ENCODE peak calls at places on chromosomes 7 and 10, in eight cellular contexts. M is fibroblast of mammary gland, D is heart left ventricle, Q is colonic mucosa, I is type B pancreatic cell, C is adrenal gland, Y is AG04450, H is K562. O is an unnamed sample.

GRCh38 chr7:24922099-24922773 is 57.7 kb downstream of the OSBPL3 start:
- DNase-seq in M (peak), D (no peak), Q (no peak), I (no peak), C (no peak), Y (no peak), H (no peak), O (no peak)

GRCh38 chr10:6383099-6383812 is 180.5 kb downstream of the PFKFB3 start:
- DNase-seq in M (peak), D (no peak), Q (no peak), I (no peak), C (peak), Y (peak), H (no peak), O (no peak)

GRCh38 chr10:93436577-93436976 is 45.6 kb downstream of the MYOF start:
- DNase-seq in M (peak), D (peak), Q (no peak), I (no peak), C (peak), Y (peak), H (no peak), O (no peak)

GRCh38 chr7:36400606-36401005 is 10.9 kb downstream of the ANLN start:
- DNase-seq in M (no peak), D (no peak), Q (no peak), I (no peak), C (no peak), Y (no peak), H (no peak), O (no peak)

GRCh38 chr10:69789164-69789576 is 12.5 kb upstream of the COL13A1 start:
- DNase-seq in M (no peak), D (no peak), Q (no peak), I (no peak), C (no peak), Y (no peak), H (peak), O (peak)

GRCh38 chr7:111343017-111343416 is 219.3 kb downstream of the IMMP2L start:
- DNase-seq in M (no peak), D (no peak), Q (no peak), I (no peak), C (no peak), Y (no peak), H (no peak), O (no peak)

GRCh38 chr10:132577350-132578005 is 39.9 kb downstream of the INPP5A start:
- DNase-seq in M (no peak), D (no peak), Q (no peak), I (no peak), C (peak), Y (no peak), H (no peak), O (no peak)

GRCh38 chr7:28093617-28094232 is 86.9 kb downstream of the JAZF1 start:
- DNase-seq in M (peak), D (peak), Q (peak), I (no peak), C (peak), Y (no peak), H (peak), O (peak)

GRCh38 chr7:150415161-150416160 is 35.0 kb upstream of the GIMAP8 start:
- DNase-seq in M (no peak), D (peak), Q (peak), I (no peak), C (no peak), Y (no peak), H (peak), O (no peak)

GRCh38 chr7:22730921-22731654 is 4.1 kb downstream of the IL6 start:
- DNase-seq in M (peak), D (no peak), Q (no peak), I (no peak), C (no peak), Y (no peak), H (no peak), O (no peak)

GRCh38 chr10:5199398-5199797 is 2.8 kb downstream of the AKR1C4 start:
- DNase-seq in M (no peak), D (no peak), Q (no peak), I (no peak), C (no peak), Y (no peak), H (no peak), O (peak)

GRCh38 chr10:6578221-6579192 is 1.6 kb downstream of the PRKCQ start:
- DNase-seq in M (no peak), D (no peak), Q (no peak), I (no peak), C (no peak), Y (no peak), H (peak), O (no peak)

GRCh38 chr7:94245500-94245899 is 149.2 kb upstream of the COL1A2 start:
- DNase-seq in M (no peak), D (no peak), Q (no peak), I (no peak), C (no peak), Y (no peak), H (no peak), O (no peak)

GRCh38 chr7:80890391-80890790 is 28.5 kb downstream of the SEMA3C start:
- DNase-seq in M (no peak), D (no peak), Q (no peak), I (no peak), C (no peak), Y (no peak), H (no peak), O (no peak)

GRCh38 chr10:101778151-101778780 is 2.4 kb upstream of the FGF8 start:
- DNase-seq in M (no peak), D (no peak), Q (no peak), I (no peak), C (no peak), Y (no peak), H (no peak), O (no peak)

GRCh38 chr7:41881313-41882130 is 178.6 kb upstream of the INHBA start:
- DNase-seq in M (no peak), D (peak), Q (peak), I (no peak), C (peak), Y (no peak), H (no peak), O (no peak)

GRCh38 chr7:25842201-25842726 is 309.7 kb upstream of the NFE2L3 start:
- DNase-seq in M (no peak), D (no peak), Q (no peak), I (no peak), C (no peak), Y (no peak), H (no peak), O (no peak)

GRCh38 chr10:69731184-69731583 is 70.5 kb upstream of the COL13A1 start:
- DNase-seq in M (no peak), D (no peak), Q (peak), I (no peak), C (no peak), Y (peak), H (no peak), O (no peak)

GRCh38 chr10:103804866-103805265 is 50.5 kb downstream of the SH3PXD2A start:
- DNase-seq in M (no peak), D (no peak), Q (no peak), I (no peak), C (no peak), Y (no peak), H (no peak), O (no peak)

GRCh38 chr10:3107426-3107961 is 40.1 kb downstream of the PFKP start:
- DNase-seq in M (peak), D (peak), Q (no peak), I (no peak), C (peak), Y (peak), H (no peak), O (no peak)

GRCh38 chr7:68610751-68611150 is 987.5 kb upstream of the AUTS2 start:
- DNase-seq in M (no peak), D (no peak), Q (no peak), I (no peak), C (no peak), Y (no peak), H (no peak), O (no peak)
- TF ChIP-seq CTCF in M (no peak), D (no peak), Q (no peak), I (no peak), C (no peak), Y (no peak), H (no peak), O (no peak)

GRCh38 chr7:23808421-23808820 is 98.4 kb downstream of the STK31 start:
- DNase-seq in M (no peak), D (no peak), Q (no peak), I (no peak), C (no peak), Y (no peak), H (no peak), O (no peak)

GRCh38 chr7:23810099-23810498 is 100.1 kb downstream of the STK31 start:
- DNase-seq in M (no peak), D (no peak), Q (no peak), I (no peak), C (no peak), Y (no peak), H (no peak), O (no peak)

GRCh38 chr7:23811540-23811939 is 101.5 kb downstream of the STK31 start:
- DNase-seq in M (peak), D (no peak), Q (no peak), I (no peak), C (no peak), Y (no peak), H (peak), O (no peak)
- TF ChIP-seq CTCF in M (peak), D (no peak), Q (no peak), I (peak), C (no peak), Y (peak), H (peak), O (peak)

DNA sequence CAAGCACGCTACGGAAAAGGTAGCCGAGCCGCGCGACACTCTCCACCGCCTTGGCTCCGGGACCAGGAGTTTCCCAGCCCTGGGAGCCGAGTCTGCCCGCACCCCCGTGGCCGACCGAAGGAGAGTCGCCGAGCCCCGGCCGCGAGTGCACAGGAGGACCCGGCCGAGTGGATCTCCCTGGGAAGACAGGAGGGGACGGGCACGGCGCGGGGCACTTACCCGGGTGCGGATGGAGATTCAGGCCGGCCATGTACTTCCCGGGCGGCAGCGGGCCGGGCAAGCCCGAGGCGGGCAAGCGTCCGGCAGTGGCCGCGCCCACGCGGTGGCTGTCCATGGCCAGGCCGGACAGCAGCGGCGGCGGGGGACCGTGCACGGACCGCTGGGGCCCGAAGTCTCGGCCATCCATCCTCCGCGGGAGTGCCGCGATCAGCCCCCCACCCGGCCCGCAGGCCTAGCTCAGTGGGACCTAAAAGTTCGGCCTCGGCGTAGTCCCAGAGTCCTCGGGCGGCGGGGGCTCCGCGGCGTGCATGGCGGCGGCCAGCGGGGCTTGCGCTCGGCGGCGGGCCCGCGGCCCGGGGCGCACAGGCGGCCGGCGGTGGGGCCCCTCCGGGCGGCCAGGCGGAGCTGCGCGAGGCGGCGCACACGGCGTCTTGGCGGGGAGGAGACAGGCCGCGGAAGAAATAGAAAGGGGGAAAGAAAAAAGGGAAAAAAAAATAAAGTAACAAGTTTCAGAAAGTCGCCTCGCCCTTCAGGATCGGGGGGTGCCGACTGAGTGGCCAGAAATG is 2.6 kb downstream of the TNRC18 start:
- DNase-seq in M (no peak), D (peak), Q (peak), I (no peak), C (peak), Y (no peak), H (no peak), O (no peak)
- TF ChIP-seq CTCF in M (no peak), D (no peak), Q (no peak), I (no peak), C (no peak), Y (no peak), H (no peak), O (no peak)

GRCh38 chr7:65731129-65731528 is 141.7 kb upstream of the VKORC1L1 start:
- DNase-seq in M (no peak), D (no peak), Q (no peak), I (no peak), C (no peak), Y (no peak), H (no peak), O (no peak)

GRCh38 chr7:65731562-65732035 is 141.3 kb upstream of the VKORC1L1 start:
- DNase-seq in M (no peak), D (no peak), Q (no peak), I (no peak), C (peak), Y (no peak), H (peak), O (peak)
- TF ChIP-seq CTCF in M (no peak), D (peak), Q (no peak), I (peak), C (no peak), Y (peak), H (peak), O (no peak)

DNA sequence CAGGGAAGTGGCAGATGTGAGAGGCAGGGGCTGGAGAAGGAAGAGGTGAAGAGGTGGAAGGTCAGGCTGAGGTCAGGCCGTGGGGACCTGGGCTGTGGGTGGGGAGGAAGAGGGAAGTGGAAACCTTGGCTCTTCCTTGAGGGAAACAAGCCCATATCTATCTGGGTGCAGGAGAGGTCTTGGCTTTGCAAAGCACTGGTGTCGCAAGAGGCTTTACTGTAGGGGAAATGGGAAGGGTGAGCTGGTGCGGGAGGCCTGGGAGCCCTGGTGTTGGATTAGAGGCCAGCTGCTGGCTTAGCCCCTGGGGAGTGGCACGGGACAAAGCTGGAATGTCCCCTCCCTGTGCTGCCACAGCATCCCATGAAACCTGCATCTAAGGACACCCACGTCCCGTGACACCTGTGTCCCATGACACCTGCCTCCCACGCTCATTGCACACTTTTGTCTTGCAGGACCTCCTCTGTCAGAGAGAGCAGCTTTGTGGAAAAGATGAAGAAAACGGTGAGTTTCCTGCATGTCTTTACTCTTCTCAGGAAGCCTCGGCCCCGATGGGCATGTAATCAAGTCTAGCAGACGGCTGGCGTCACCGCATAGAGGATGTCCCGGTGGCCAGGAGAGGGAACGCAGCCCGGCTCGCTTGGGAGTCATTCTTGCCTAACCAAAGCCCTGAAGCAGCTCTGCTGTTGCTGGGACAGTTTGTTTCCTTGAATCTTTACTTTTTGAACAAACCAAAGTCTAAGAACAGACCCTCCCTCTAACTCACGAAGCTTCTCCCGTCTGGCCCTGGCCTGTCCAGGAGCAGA is 22.2 kb downstream of the TMEM120A start:
- DNase-seq in M (peak), D (no peak), Q (peak), I (no peak), C (peak), Y (no peak), H (peak), O (peak)
- TF ChIP-seq CTCF in M (no peak), D (no peak), Q (no peak), I (peak), C (peak), Y (peak), H (peak), O (peak)

DNA sequence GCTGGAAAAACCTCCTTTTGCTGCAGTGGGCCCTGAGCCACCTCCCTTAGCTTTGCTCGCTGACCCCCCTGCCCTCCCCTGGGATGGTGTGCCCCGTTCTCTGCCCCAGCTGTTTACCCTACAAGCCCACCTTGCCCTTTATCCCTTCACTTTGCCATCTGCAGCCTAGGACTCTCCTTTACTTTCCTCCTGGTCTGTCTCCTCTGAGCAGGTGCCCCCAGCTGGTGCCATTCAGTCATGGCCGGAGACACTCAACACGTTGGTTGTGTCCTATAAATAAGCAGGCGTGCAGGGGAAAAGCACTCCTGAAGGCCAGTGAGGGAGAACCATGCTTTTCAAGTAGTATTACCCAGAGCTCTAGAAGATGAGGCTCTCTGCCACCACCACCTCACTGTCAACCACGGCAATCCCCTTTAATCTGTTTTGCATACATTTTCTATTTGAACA is 6.1 kb downstream of the RASSF4 start:
- DNase-seq in M (no peak), D (peak), Q (peak), I (peak), C (no peak), Y (no peak), H (no peak), O (no peak)
- TF ChIP-seq CTCF in M (no peak), D (peak), Q (no peak), I (no peak), C (no peak), Y (no peak), H (no peak), O (no peak)

GRCh38 chr7:84610390-84610789 is 415.8 kb upstream of the SEMA3A start:
- DNase-seq in M (no peak), D (no peak), Q (no peak), I (no peak), C (no peak), Y (no peak), H (no peak), O (no peak)
- TF ChIP-seq CTCF in M (no peak), D (no peak), Q (no peak), I (no peak), C (no peak), Y (no peak), H (no peak), O (no peak)

GRCh38 chr7:130732980-130733865 is 784 bp downstream of the KLF14 start:
- DNase-seq in M (peak), D (no peak), Q (peak), I (peak), C (peak), Y (no peak), H (peak), O (no peak)
- TF ChIP-seq CTCF in M (no peak), D (no peak), Q (no peak), I (peak), C (no peak), Y (no peak), H (no peak), O (no peak)

O was measured in endothelial cell.